ENCODE peak calls at places on chromosomes 6 and 20, in eight cellular contexts. H is colonic mucosa, M is psoas muscle, I is upper lobe of left lung, T is neural progenitor cell, Z is brain microvascular endothelial cell, K is heart right ventricle, F is esophagus muscularis mucosa. N is an unnamed sample.

GRCh38 chr6:158560787-158561246 is 926 bp downstream of the TMEM181 start:
- DNase-seq in F (no peak), Z (no peak), T (peak), M (no peak), H (peak), I (peak), K (no peak), N (no peak)

GRCh38 chr6:125834347-125834746 is 43.6 kb downstream of the NCOA7 start:
- DNase-seq in I (no peak), H (no peak), Z (no peak), T (no peak), F (no peak), K (no peak), M (no peak), N (no peak)

GRCh38 chr6:98827295-98828159 is 6.8 kb upstream of the POU3F2 start:
- DNase-seq in F (no peak), H (no peak), I (peak), Z (no peak), K (no peak), M (no peak), T (peak), N (no peak)

GRCh38 chr6:130282234-130282995 is 59.7 kb upstream of the SAMD3 start:
- DNase-seq in T (peak), K (no peak), M (no peak), Z (peak), H (no peak), I (no peak), F (no peak), N (peak)

GRCh38 chr6:168131464-168132415 is 52.7 kb upstream of the FRMD1 start:
- DNase-seq in H (peak), M (no peak), T (peak), I (no peak), F (peak), Z (no peak), K (no peak), N (no peak)

GRCh38 chr6:65680232-65680631 is 26.8 kb downstream of the EYS start:
- DNase-seq in M (no peak), Z (no peak), F (no peak), H (no peak), K (no peak), T (no peak), I (no peak), N (no peak)

GRCh38 chr20:6994452-6994851 is 227.0 kb downstream of the BMP2 start:
- DNase-seq in Z (peak), I (no peak), M (no peak), K (no peak), H (no peak), T (no peak), F (no peak), N (no peak)

GRCh38 chr6:154814063-154814462 is 80.8 kb downstream of the SCAF8 start:
- DNase-seq in Z (no peak), F (no peak), T (no peak), M (no peak), I (no peak), K (no peak), H (no peak), N (no peak)

GRCh38 chr20:59210186-59210585 is 46.6 kb downstream of the ZNF831 start:
- DNase-seq in F (no peak), M (no peak), Z (no peak), T (no peak), K (no peak), H (no peak), I (no peak), N (no peak)

GRCh38 chr6:4948781-4949450 is 54.9 kb downstream of the RPP40 start:
- DNase-seq in F (no peak), M (no peak), Z (no peak), I (no peak), T (no peak), H (no peak), K (no peak), N (no peak)

GRCh38 chr20:50133474-50134217 is 19.9 kb downstream of the PEDS1 start:
- DNase-seq in F (no peak), H (no peak), M (peak), Z (no peak), T (no peak), K (no peak), I (no peak), N (no peak)
- TF ChIP-seq CTCF in F (no peak), H (no peak), M (peak), Z (peak), T (no peak), K (no peak), I (no peak), N (peak)

DNA sequence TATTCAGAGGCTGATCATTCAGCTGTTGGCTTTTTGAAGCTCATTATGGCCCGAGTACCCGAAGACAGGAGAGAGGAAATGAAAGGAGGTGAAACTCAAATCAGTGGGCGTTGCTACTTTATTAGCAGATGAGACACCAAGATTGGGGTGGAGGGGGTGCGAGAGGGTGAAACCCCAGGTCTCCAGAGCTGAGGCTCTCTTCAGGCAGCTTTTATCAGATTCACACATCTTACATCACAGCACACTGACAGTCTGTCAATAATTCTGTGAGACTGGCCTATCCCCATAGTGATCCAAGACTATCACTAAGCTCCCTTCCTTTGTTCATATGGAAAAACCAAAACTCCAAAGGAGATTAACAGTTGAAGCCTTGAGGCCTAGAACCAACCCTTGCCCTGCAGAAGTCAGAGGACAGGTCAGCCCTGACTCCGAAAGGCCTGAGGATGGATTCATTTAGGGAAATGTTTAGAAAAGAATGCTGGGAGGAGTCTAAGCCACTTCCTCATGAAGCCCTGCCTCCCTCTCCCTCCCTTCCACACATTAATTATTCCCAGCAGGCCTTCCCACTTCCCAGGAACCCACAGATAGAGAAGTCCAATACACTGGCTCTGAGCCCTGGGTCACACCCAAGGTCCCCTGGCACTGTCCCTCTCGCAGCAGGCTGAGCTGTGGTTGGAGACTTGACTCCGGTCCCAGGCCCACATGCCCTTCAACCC is 23.2 kb downstream of the TRERF1 start:
- DNase-seq in I (no peak), K (peak), T (peak), Z (no peak), M (peak), H (peak), F (no peak), N (no peak)
- H3K4me3 ChIP-seq in I (no peak), K (no peak), T (no peak), Z (no peak), M (no peak), H (no peak), F (no peak), N (no peak)

DNA sequence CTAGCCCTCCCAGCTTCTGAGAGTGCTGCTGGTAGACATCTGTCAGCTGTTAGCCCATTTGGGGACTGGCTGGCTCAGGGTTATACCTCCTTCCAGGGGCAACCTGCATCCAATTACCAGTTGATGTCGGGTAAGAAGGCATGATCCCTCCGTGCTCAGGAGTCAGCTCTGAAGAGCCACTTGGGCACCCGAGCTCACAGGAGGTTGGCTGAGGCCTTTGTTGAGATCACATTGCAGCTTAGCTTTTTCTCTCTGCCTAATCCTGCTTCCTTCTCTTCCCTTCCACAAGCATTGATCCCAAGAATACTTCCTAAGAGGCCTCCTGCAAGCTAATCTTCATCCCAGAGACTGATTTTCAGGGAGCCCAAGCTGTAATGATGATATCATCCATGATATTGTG is 35.5 kb downstream of the SCP2D1 start:
- DNase-seq in I (no peak), F (peak), Z (no peak), T (peak), H (no peak), K (no peak), M (no peak), N (no peak)
- TF ChIP-seq CTCF in I (no peak), F (no peak), Z (no peak), T (no peak), H (no peak), K (no peak), M (no peak), N (no peak)

GRCh38 chr6:106614131-106614530 is 15.2 kb downstream of the RTN4IP1 start:
- DNase-seq in K (no peak), Z (no peak), F (no peak), I (no peak), T (no peak), M (no peak), H (no peak), N (no peak)

GRCh38 chr6:106613590-106613989 is 15.7 kb downstream of the RTN4IP1 start:
- DNase-seq in F (no peak), T (no peak), H (no peak), I (no peak), Z (no peak), M (no peak), K (no peak), N (no peak)

GRCh38 chr6:106612956-106613516 is 16.3 kb downstream of the RTN4IP1 start:
- DNase-seq in K (no peak), Z (no peak), T (no peak), M (no peak), F (no peak), H (no peak), I (no peak), N (no peak)

GRCh38 chr6:106617302-106617701 is 12.0 kb downstream of the RTN4IP1 start:
- DNase-seq in T (no peak), Z (no peak), F (no peak), M (no peak), K (no peak), H (no peak), I (no peak), N (no peak)

GRCh38 chr6:106614592-106615301 is 14.6 kb downstream of the RTN4IP1 start:
- DNase-seq in I (no peak), T (no peak), M (no peak), H (no peak), F (no peak), Z (no peak), K (no peak), N (no peak)
- H3K4me3 ChIP-seq in I (no peak), T (no peak), M (no peak), H (no peak), F (no peak), Z (no peak), K (no peak), N (no peak)